ENCODE peak calls at places on chromosomes 11 and 22, in nine cellular contexts. V is lower leg skin, O is GM06990, C is mammary epithelial cell, A is left ventricle myocardium inferior, B is lower lobe of right lung, Z is dorsolateral prefrontal cortex, S is neural progenitor cell, F is fibroblast of the aortic adventitia. H is an unnamed sample.

GRCh38 chr22:29668681-29669080 is 51.1 kb upstream of the CABP7 start:
- DNase-seq in O (no peak), A (no peak), Z (no peak), F (no peak), B (no peak), V (no peak), C (no peak), S (no peak), H (no peak)

GRCh38 chr22:38455530-38456271 is 702 bp upstream of the KCNJ4 start:
- DNase-seq in O (no peak), A (no peak), F (no peak), Z (no peak), C (no peak), S (peak; percentile 82), V (no peak), B (no peak), H (no peak)

GRCh38 chr11:115158053-115158452 is 346.2 kb downstream of the CADM1 start:
- DNase-seq in O (no peak), Z (no peak), F (no peak), S (no peak), V (no peak), C (no peak), A (no peak), B (no peak), H (no peak)

GRCh38 chr11:3359092-3359824 is 19.7 kb downstream of the ZNF195 start:
- DNase-seq in B (no peak), Z (no peak), C (no peak), F (no peak), O (no peak), S (no peak), V (no peak), A (no peak), H (no peak)

GRCh38 chr11:17219016-17219415 is 11.2 kb upstream of the PIK3C2A start:
- DNase-seq in Z (no peak), B (no peak), O (no peak), S (no peak), C (no peak), F (no peak), V (no peak), A (no peak), H (no peak)

GRCh38 chr11:131579932-131580387 is 209.5 kb downstream of the NTM start:
- DNase-seq in O (no peak), A (no peak), S (peak; percentile 67), F (peak; percentile 8), V (no peak), Z (no peak), B (no peak), C (peak; percentile 1), H (no peak)

GRCh38 chr11:115528217-115528616 is 24.0 kb upstream of the CADM1 start:
- DNase-seq in C (no peak), O (no peak), A (peak; percentile 60), F (no peak), B (no peak), V (no peak), S (peak; percentile 33), Z (no peak), H (no peak)

GRCh38 chr22:44335903-44336803 is 23.4 kb upstream of the SHISAL1 start:
- DNase-seq in A (no peak), S (peak; percentile 34), Z (no peak), B (no peak), C (no peak), F (no peak), V (no peak), O (no peak), H (no peak)

GRCh38 chr11:62152245-62153086 is 28.7 kb downstream of the INCENP start:
- DNase-seq in C (no peak), S (no peak), Z (peak; percentile 12), B (no peak), F (no peak), A (no peak), O (no peak), V (no peak), H (no peak)

GRCh38 chr11:129290966-129291365 is 84.7 kb upstream of the BARX2 start:
- DNase-seq in V (no peak), C (no peak), O (no peak), Z (no peak), A (no peak), B (no peak), F (no peak), S (no peak), H (no peak)

GRCh38 chr11:130216221-130216550 is 56.6 kb downstream of the ST14 start:
- DNase-seq in S (no peak), C (no peak), O (no peak), V (no peak), A (no peak), B (no peak), F (no peak), Z (no peak), H (no peak)

GRCh38 chr22:26453812-26454500 is 24.9 kb downstream of the ASPHD2 start:
- DNase-seq in Z (no peak), S (no peak), V (no peak), B (no peak), C (no peak), A (no peak), F (no peak), O (no peak), H (no peak)

GRCh38 chr22:35892192-35892591 is 136.4 kb downstream of the RBFOX2 start:
- DNase-seq in S (no peak), O (no peak), C (peak; percentile 82), B (no peak), F (peak; percentile 78), Z (no peak), V (no peak), A (no peak), H (no peak)
- H3K4me3 ChIP-seq in S (no peak overlapping the region), O (no peak overlapping the region), C (no peak overlapping the region), B (no peak overlapping the region), F (no peak overlapping the region), Z (no peak overlapping the region), V (no peak overlapping the region), A (peak overlapping the region; percentile 65), H (no peak overlapping the region)

GRCh38 chr11:73386568-73386967 is 10.4 kb downstream of the RELT start:
- DNase-seq in F (no peak), S (no peak), O (no peak), Z (no peak), V (no peak), C (no peak), A (no peak), B (no peak), H (no peak)
- TF ChIP-seq CTCF in F (no peak), S (no peak), O (no peak), Z (no peak), V (no peak), C (no peak), A (no peak), B (no peak), H (no peak)

DNA sequence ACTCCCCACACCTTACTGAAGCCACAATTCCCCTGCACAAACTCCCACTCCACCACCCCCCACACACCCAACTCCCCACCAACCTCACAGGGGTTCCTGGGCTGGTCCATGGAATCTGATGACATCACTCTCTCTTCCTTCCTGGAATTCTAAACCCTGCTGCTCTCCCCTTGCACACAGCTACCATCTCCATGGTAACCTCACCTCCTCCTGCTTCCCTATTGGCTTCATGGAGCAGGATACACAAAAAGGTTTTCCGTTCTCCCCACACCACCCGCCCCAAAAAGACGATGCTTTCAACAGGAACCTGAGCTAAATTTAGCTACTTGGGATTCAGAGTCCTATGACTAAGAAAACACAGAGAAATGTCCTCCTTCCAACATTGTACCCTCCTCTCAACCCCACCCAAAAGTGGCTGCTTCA is 67.1 kb downstream of the RBFOX2 start:
- DNase-seq in F (peak; percentile 88), A (peak; percentile 20), B (no peak), Z (peak; percentile 56), S (peak; percentile 86), O (no peak), V (peak; percentile 29), C (no peak), H (no peak)
- H3K4me3 ChIP-seq in F (peak overlapping the region; percentile 50), A (peak overlapping the region; percentile 5), B (no peak overlapping the region), Z (peak overlapping the region; percentile 37), S (peak overlapping the region; percentile 34), O (no peak overlapping the region), V (no peak overlapping the region), C (no peak overlapping the region), H (no peak overlapping the region)

GRCh38 chr11:14373941-14374646 is 15.1 kb upstream of the RRAS2 start:
- DNase-seq in A (no peak), V (no peak), C (peak; percentile 41), F (peak; percentile 88), Z (no peak), S (no peak), B (no peak), O (no peak), H (no peak)
- TF ChIP-seq CTCF in A (no peak), V (no peak), C (no peak), F (no peak), Z (no peak), S (no peak), B (no peak), O (no peak), H (no peak)

GRCh38 chr11:44955019-44955738 is 4.5 kb upstream of the TP53I11 start:
- DNase-seq in F (peak; percentile 83), Z (no peak), C (no peak), V (peak; percentile 43), O (no peak), B (peak; percentile 66), S (no peak), A (peak; percentile 59), H (no peak)

GRCh38 chr11:44957051-44957515 is 6.4 kb upstream of the TP53I11 start:
- DNase-seq in B (no peak), F (no peak), V (no peak), C (no peak), Z (no peak), O (no peak), A (peak; percentile 40), S (peak; percentile 67), H (no peak)

GRCh38 chr11:44952082-44952481 is 1.4 kb upstream of the TP53I11 start:
- DNase-seq in A (no peak), S (no peak), Z (no peak), C (no peak), B (no peak), O (no peak), F (no peak), V (no peak), H (no peak)

GRCh38 chr11:44952500-44953260 is 2.0 kb upstream of the TP53I11 start:
- DNase-seq in A (no peak), F (no peak), V (no peak), S (no peak), B (no peak), O (no peak), Z (no peak), C (no peak), H (no peak)

GRCh38 chr11:44954051-44954906 is 3.6 kb upstream of the TP53I11 start:
- DNase-seq in Z (no peak), B (no peak), V (no peak), S (no peak), C (no peak), O (no peak), F (no peak), A (no peak), H (no peak)
- H3K4me3 ChIP-seq in Z (no peak overlapping the region), B (no peak overlapping the region), V (no peak overlapping the region), S (no peak overlapping the region), C (no peak overlapping the region), O (no peak overlapping the region), F (no peak overlapping the region), A (no peak overlapping the region), H (no peak overlapping the region)

GRCh38 chr11:11987503-11988022 is 20.9 kb downstream of the DKK3 start:
- DNase-seq in B (no peak), A (no peak), O (no peak), C (no peak), F (peak; percentile 42), S (no peak), V (no peak), Z (no peak), H (no peak)
- TF ChIP-seq CTCF in B (no peak), A (peak; percentile 37), O (peak; percentile 18), C (peak; percentile 37), F (peak; percentile 51), S (peak; percentile 38), V (no peak), Z (no peak), H (peak; percentile 45)